ENCODE peak calls at places on chromosome 7, in six cellular contexts. One of them, this sample, is unnamed.

GRCh38 chr7:133601607-133602006 is 348.7 kb downstream of the EXOC4 start:
- DNase-seq in heart right ventricle: no peak
- DNase-seq in ovary: no peak
- DNase-seq in colonic mucosa: no peak
- DNase-seq in A549: no peak
- DNase-seq in hepatocyte: no peak
- DNase-seq in this sample: no peak

GRCh38 chr7:102418603-102419002 is 14.8 kb upstream of the ORAI2 start:
- DNase-seq in A549: no peak
- DNase-seq in hepatocyte: no peak
- DNase-seq in colonic mucosa: no peak
- DNase-seq in heart right ventricle: no peak
- DNase-seq in ovary: no peak
- DNase-seq in this sample: no peak

GRCh38 chr7:27128034-27128433 is 2.5 kb downstream of the HOXA4 start:
- DNase-seq in heart right ventricle: no peak
- DNase-seq in A549: no peak
- DNase-seq in hepatocyte: no peak
- DNase-seq in colonic mucosa: peak; percentile 26
- DNase-seq in ovary: no peak
- DNase-seq in this sample: no peak

GRCh38 chr7:112286294-112287086 is 80.0 kb downstream of the ZNF277 start:
- DNase-seq in colonic mucosa: no peak
- DNase-seq in A549: no peak
- DNase-seq in heart right ventricle: no peak
- DNase-seq in hepatocyte: no peak
- DNase-seq in ovary: no peak
- DNase-seq in this sample: no peak

GRCh38 chr7:117251687-117252086 is 71.2 kb downstream of the WNT2 start:
- DNase-seq in heart right ventricle: no peak
- DNase-seq in colonic mucosa: no peak
- DNase-seq in A549: no peak
- DNase-seq in hepatocyte: no peak
- DNase-seq in ovary: no peak
- DNase-seq in this sample: no peak

GRCh38 chr7:155962191-155962967 is 150.1 kb upstream of the SHH start:
- DNase-seq in A549: peak; percentile 52
- DNase-seq in ovary: no peak
- DNase-seq in colonic mucosa: peak; percentile 39
- DNase-seq in heart right ventricle: no peak
- DNase-seq in hepatocyte: no peak
- DNase-seq in this sample: no peak

GRCh38 chr7:30933124-30933893 is 21.7 kb downstream of the AQP1 start:
- DNase-seq in hepatocyte: peak; percentile 3
- DNase-seq in colonic mucosa: peak; percentile 16
- DNase-seq in heart right ventricle: no peak
- DNase-seq in A549: no peak
- DNase-seq in ovary: peak; percentile 4
- DNase-seq in this sample: no peak

GRCh38 chr7:118059209-118059608 is 124.8 kb upstream of the LSM8 start:
- DNase-seq in ovary: no peak
- DNase-seq in hepatocyte: no peak
- DNase-seq in A549: no peak
- DNase-seq in colonic mucosa: no peak
- DNase-seq in heart right ventricle: no peak
- DNase-seq in this sample: no peak

GRCh38 chr7:158327571-158328180 is 259.9 kb downstream of the PTPRN2 start:
- DNase-seq in hepatocyte: no peak
- DNase-seq in colonic mucosa: no peak
- DNase-seq in ovary: no peak
- DNase-seq in heart right ventricle: no peak
- DNase-seq in A549: no peak
- DNase-seq in this sample: no peak
- H3K9me3 ChIP-seq in hepatocyte: no peaks in the 10 kb centered on the region
- H3K9me3 ChIP-seq in colonic mucosa: no peaks in the 10 kb centered on the region
- H3K9me3 ChIP-seq in ovary: no peaks in the 10 kb centered on the region
- H3K9me3 ChIP-seq in heart right ventricle: no peaks in the 10 kb centered on the region
- H3K9me3 ChIP-seq in A549: peaks cover 12% of the 10 kb centered on the region
- H3K9me3 ChIP-seq in this sample: peaks cover 26% of the 10 kb centered on the region

DNA sequence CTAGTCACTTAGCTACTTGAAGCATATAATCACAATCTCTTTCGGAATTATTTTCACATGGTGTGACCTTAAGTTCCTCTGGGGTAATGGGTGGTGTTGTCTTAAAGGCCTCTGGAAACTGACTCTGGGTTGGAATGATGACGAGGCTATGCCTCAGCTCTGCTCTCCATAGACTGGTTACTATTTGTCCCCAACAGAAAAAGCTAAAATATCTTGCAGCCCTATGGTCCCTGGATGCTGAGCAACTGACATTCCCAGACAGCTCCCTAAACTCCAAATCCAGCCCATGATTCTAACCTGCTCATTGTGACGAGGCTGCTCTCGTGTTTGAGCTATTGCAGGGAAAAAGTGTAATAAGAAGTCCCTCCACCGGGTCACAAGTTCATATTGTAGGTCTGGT is 51.6 kb downstream of the HBP1 start:
- DNase-seq in A549: no peak
- DNase-seq in colonic mucosa: no peak
- DNase-seq in heart right ventricle: no peak
- DNase-seq in hepatocyte: no peak
- DNase-seq in ovary: no peak
- DNase-seq in this sample: no peak
- H3K27ac ChIP-seq in A549: no peak overlapping the region
- H3K27ac ChIP-seq in colonic mucosa: no peak overlapping the region
- H3K27ac ChIP-seq in heart right ventricle: peak overlapping the region; percentile 14
- H3K27ac ChIP-seq in hepatocyte: no peak overlapping the region
- H3K27ac ChIP-seq in ovary: no peak overlapping the region
- H3K27ac ChIP-seq in this sample: no peak overlapping the region

GRCh38 chr7:13641699-13642098 is 347.8 kb downstream of the ETV1 start:
- DNase-seq in ovary: no peak
- DNase-seq in A549: peak; percentile 2
- DNase-seq in hepatocyte: peak; percentile 5
- DNase-seq in heart right ventricle: no peak
- DNase-seq in colonic mucosa: no peak
- DNase-seq in this sample: no peak
- H3K9me3 ChIP-seq in ovary: no peaks in the 10 kb centered on the region
- H3K9me3 ChIP-seq in A549: no peaks in the 10 kb centered on the region
- H3K9me3 ChIP-seq in hepatocyte: no peaks in the 10 kb centered on the region
- H3K9me3 ChIP-seq in heart right ventricle: no peaks in the 10 kb centered on the region
- H3K9me3 ChIP-seq in colonic mucosa: no peaks in the 10 kb centered on the region
- H3K9me3 ChIP-seq in this sample: no peaks in the 10 kb centered on the region

GRCh38 chr7:5695709-5696345 is 85.6 kb downstream of the RNF216 start:
- DNase-seq in ovary: peak; percentile 61
- DNase-seq in heart right ventricle: no peak
- DNase-seq in hepatocyte: peak; percentile 66
- DNase-seq in colonic mucosa: no peak
- DNase-seq in A549: no peak
- DNase-seq in this sample: no peak
- H3K27ac ChIP-seq in ovary: peak overlapping the region; percentile 14
- H3K27ac ChIP-seq in heart right ventricle: peak overlapping the region; percentile 88
- H3K27ac ChIP-seq in hepatocyte: peak overlapping the region; percentile 91
- H3K27ac ChIP-seq in colonic mucosa: peak overlapping the region; percentile 75
- H3K27ac ChIP-seq in A549: no peak overlapping the region
- H3K27ac ChIP-seq in this sample: peak overlapping the region; percentile 85

DNA sequence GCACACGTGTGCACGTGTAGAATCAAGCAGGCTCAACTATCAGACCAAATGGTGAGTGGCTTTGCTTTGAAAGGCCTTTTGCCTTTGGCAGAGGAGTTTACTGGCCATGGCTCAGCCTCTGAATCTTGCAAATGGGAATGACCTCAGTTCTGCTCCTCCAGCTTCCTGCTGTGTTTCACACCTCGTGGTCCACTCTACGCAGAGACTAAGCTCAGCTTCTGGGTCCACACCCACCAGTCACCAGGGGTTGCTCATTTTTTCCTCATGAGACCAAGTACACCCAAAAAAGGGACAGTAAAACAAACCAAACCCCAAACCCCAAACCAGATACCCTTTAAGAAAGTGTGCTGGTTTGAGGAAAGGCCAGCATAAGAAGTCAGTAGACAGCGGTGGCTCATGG is 236.4 kb downstream of the DNAJB6 start:
- DNase-seq in heart right ventricle: no peak
- DNase-seq in ovary: no peak
- DNase-seq in colonic mucosa: no peak
- DNase-seq in A549: no peak
- DNase-seq in hepatocyte: no peak
- DNase-seq in this sample: no peak
- H3K9me3 ChIP-seq in heart right ventricle: no peaks in the 10 kb centered on the region
- H3K9me3 ChIP-seq in ovary: no peaks in the 10 kb centered on the region
- H3K9me3 ChIP-seq in colonic mucosa: no peaks in the 10 kb centered on the region
- H3K9me3 ChIP-seq in A549: no peaks in the 10 kb centered on the region
- H3K9me3 ChIP-seq in hepatocyte: no peaks in the 10 kb centered on the region
- H3K9me3 ChIP-seq in this sample: no peaks in the 10 kb centered on the region

GRCh38 chr7:18541871-18542212 is 46.3 kb downstream of the HDAC9 start:
- DNase-seq in heart right ventricle: no peak
- DNase-seq in A549: no peak
- DNase-seq in colonic mucosa: no peak
- DNase-seq in ovary: no peak
- DNase-seq in hepatocyte: no peak
- DNase-seq in this sample: no peak
- H3K27ac ChIP-seq in heart right ventricle: no peak overlapping the region
- H3K27ac ChIP-seq in A549: no peak overlapping the region
- H3K27ac ChIP-seq in colonic mucosa: peak overlapping the region; percentile 9
- H3K27ac ChIP-seq in ovary: no peak overlapping the region
- H3K27ac ChIP-seq in hepatocyte: no peak overlapping the region
- H3K27ac ChIP-seq in this sample: no peak overlapping the region

GRCh38 chr7:15411019-15411418 is 150.8 kb downstream of the AGMO start:
- DNase-seq in ovary: no peak
- DNase-seq in heart right ventricle: no peak
- DNase-seq in colonic mucosa: no peak
- DNase-seq in hepatocyte: no peak
- DNase-seq in A549: no peak
- DNase-seq in this sample: no peak

GRCh38 chr7:15403315-15403714 is 158.5 kb downstream of the AGMO start:
- DNase-seq in heart right ventricle: no peak
- DNase-seq in A549: no peak
- DNase-seq in colonic mucosa: no peak
- DNase-seq in ovary: no peak
- DNase-seq in hepatocyte: no peak
- DNase-seq in this sample: no peak

GRCh38 chr7:15402436-15403136 is 159.2 kb downstream of the AGMO start:
- DNase-seq in colonic mucosa: no peak
- DNase-seq in hepatocyte: no peak
- DNase-seq in ovary: no peak
- DNase-seq in heart right ventricle: no peak
- DNase-seq in A549: no peak
- DNase-seq in this sample: no peak

GRCh38 chr7:15407910-15408309 is 153.9 kb downstream of the AGMO start:
- DNase-seq in hepatocyte: peak; percentile 10
- DNase-seq in ovary: no peak
- DNase-seq in heart right ventricle: no peak
- DNase-seq in A549: no peak
- DNase-seq in colonic mucosa: no peak
- DNase-seq in this sample: no peak
- H3K9me3 ChIP-seq in hepatocyte: no peaks in the 10 kb centered on the region
- H3K9me3 ChIP-seq in ovary: no peaks in the 10 kb centered on the region
- H3K9me3 ChIP-seq in heart right ventricle: no peaks in the 10 kb centered on the region
- H3K9me3 ChIP-seq in A549: no peaks in the 10 kb centered on the region
- H3K9me3 ChIP-seq in colonic mucosa: no peaks in the 10 kb centered on the region
- H3K9me3 ChIP-seq in this sample: peaks cover 2% of the 10 kb centered on the region

This sample was measured in left lung.